ENCODE peak calls at places on chromosome 4, in seven cellular contexts. E is HCT116, M is GM12878, X is K562, I is H1, Z is HepG2, N is SK-N-SH. L is an unnamed sample.

GRCh38 chr4:106021737-106022410 is 126.6 kb downstream of the NPNT start:
- DNase-seq in E (no peak), M (no peak), X (peak), I (no peak), Z (no peak), N (no peak), L (no peak)

GRCh38 chr4:89411539-89411938 is 103.9 kb upstream of the GPRIN3 start:
- DNase-seq in E (no peak), M (no peak), X (no peak), I (no peak), Z (no peak), N (no peak), L (no peak)

GRCh38 chr4:7757501-7758443 is 181.9 kb downstream of the AFAP1 start:
- DNase-seq in E (no peak), M (no peak), X (no peak), I (no peak), Z (no peak), N (no peak), L (no peak)

GRCh38 chr4:105624530-105624929 is 72.1 kb downstream of the ARHGEF38 start:
- DNase-seq in E (no peak), M (no peak), X (no peak), I (no peak), Z (no peak), N (no peak), L (no peak)

GRCh38 chr4:2330119-2331042 is 68.5 kb upstream of the MXD4 start:
- DNase-seq in E (peak), M (no peak), X (no peak), I (no peak), Z (no peak), N (no peak), L (no peak)

GRCh38 chr4:75722417-75722816 is 2.0 kb upstream of the USO1 start:
- DNase-seq in E (no peak), M (no peak), X (no peak), I (no peak), Z (no peak), N (no peak), L (no peak)

GRCh38 chr4:187993827-187994226 is 1.7 kb upstream of the ZFP42 start:
- DNase-seq in E (peak), M (no peak), X (peak), I (peak), Z (no peak), N (no peak), L (peak)

GRCh38 chr4:1056671-1057402 is 45.4 kb downstream of the FGFRL1 start:
- DNase-seq in E (no peak), M (no peak), X (no peak), I (no peak), Z (no peak), N (no peak), L (no peak)

GRCh38 chr4:40507977-40508376 is 121.7 kb downstream of the RBM47 start:
- DNase-seq in E (no peak), M (no peak), X (no peak), I (no peak), Z (no peak), N (peak), L (peak)

GRCh38 chr4:8188743-8189550 is 10.1 kb upstream of the SH3TC1 start:
- DNase-seq in E (no peak), M (no peak), X (no peak), I (no peak), Z (no peak), N (no peak), L (no peak)

GRCh38 chr4:169795585-169795984 is 37.8 kb upstream of the HPF1 start:
- DNase-seq in E (no peak), M (no peak), X (no peak), I (no peak), Z (no peak), N (no peak), L (no peak)

GRCh38 chr4:53532521-53532920 is 58.8 kb downstream of the LNX1 start:
- DNase-seq in E (no peak), M (no peak), X (no peak), I (no peak), Z (no peak), N (no peak), L (no peak)

GRCh38 chr4:8726344-8726851 is 133.8 kb downstream of the CPZ start:
- DNase-seq in E (no peak), M (no peak), X (no peak), I (no peak), Z (no peak), N (peak), L (no peak)

GRCh38 chr4:75142377-75142776 is 209.5 kb downstream of the PARM1 start:
- DNase-seq in E (no peak), M (no peak), X (no peak), I (no peak), Z (no peak), N (no peak), L (no peak)

GRCh38 chr4:47381172-47381571 is 82.3 kb downstream of the COMMD8 start:
- DNase-seq in E (no peak), M (no peak), X (no peak), I (no peak), Z (no peak), N (no peak), L (no peak)

GRCh38 chr4:188130355-188130754 is 8.9 kb upstream of the TRIML1 start:
- DNase-seq in E (peak), M (no peak), X (no peak), I (no peak), Z (no peak), N (no peak), L (no peak)

GRCh38 chr4:83618431-83618830 is 82.5 kb downstream of the GPAT3 start:
- DNase-seq in E (peak), M (no peak), X (peak), I (no peak), Z (peak), N (no peak), L (peak)

GRCh38 chr4:8771258-8771590 is 100.4 kb downstream of the HMX1 start:
- DNase-seq in E (no peak), M (no peak), X (no peak), I (no peak), Z (no peak), N (peak), L (no peak)

GRCh38 chr4:56051049-56051709 is 102.4 kb downstream of the CEP135 start:
- DNase-seq in E (no peak), M (no peak), X (no peak), I (no peak), Z (no peak), N (peak), L (peak)
- TF ChIP-seq JUND in E (no peak), M (no peak), X (no peak), I (no peak), Z (no peak), N (no peak), L (no peak)

GRCh38 chr4:44738615-44739014 is 12.3 kb upstream of the GNPDA2 start:
- DNase-seq in E (no peak), M (no peak), X (no peak), I (no peak), Z (no peak), N (no peak), L (no peak)
- TF ChIP-seq JUND in E (no peak), M (no peak), X (no peak), I (no peak), Z (no peak), N (no peak), L (no peak)

GRCh38 chr4:101806914-101807313 is 16.4 kb downstream of the BANK1 start:
- DNase-seq in E (no peak), M (peak), X (no peak), I (no peak), Z (no peak), N (no peak), L (no peak)
- TF ChIP-seq JUND in E (no peak), M (peak), X (no peak), I (no peak), Z (no peak), N (no peak), L (no peak)

GRCh38 chr4:95108883-95109421 is 351.2 kb downstream of the BMPR1B start:
- DNase-seq in E (no peak), M (no peak), X (no peak), I (no peak), Z (no peak), N (no peak), L (no peak)

GRCh38 chr4:95107004-95107403 is 349.2 kb downstream of the BMPR1B start:
- DNase-seq in E (no peak), M (no peak), X (no peak), I (no peak), Z (no peak), N (no peak), L (no peak)

GRCh38 chr4:95105983-95106382 is 348.2 kb downstream of the BMPR1B start:
- DNase-seq in E (no peak), M (no peak), X (no peak), I (no peak), Z (no peak), N (no peak), L (no peak)

GRCh38 chr4:95106408-95106928 is 348.7 kb downstream of the BMPR1B start:
- DNase-seq in E (peak), M (no peak), X (no peak), I (no peak), Z (no peak), N (no peak), L (no peak)

GRCh38 chr4:95107635-95108034 is 349.9 kb downstream of the BMPR1B start:
- DNase-seq in E (peak), M (no peak), X (no peak), I (no peak), Z (peak), N (no peak), L (no peak)
- TF ChIP-seq JUND in E (peak), M (no peak), X (no peak), I (no peak), Z (no peak), N (peak), L (no peak)

GRCh38 chr4:125316781-125317525 is 2.2 kb downstream of the FAT4 start:
- DNase-seq in E (no peak), M (no peak), X (no peak), I (peak), Z (no peak), N (peak), L (no peak)
- TF ChIP-seq JUND in E (no peak), M (no peak), X (no peak), I (no peak), Z (no peak), N (no peak), L (no peak)

L was measured in T47D.